ENCODE peak calls at places on chromosomes 7 and 10, in eight cellular contexts. One of them, this sample, is unnamed.

GRCh38 chr7:57308631-57309408 is 141.2 kb upstream of the ZNF716 start:
- DNase-seq in GM23338: peak
- DNase-seq in OCI-LY7: peak
- DNase-seq in HCT116: no peak
- DNase-seq in MM.1S: no peak
- DNase-seq in neural progenitor cell: no peak
- DNase-seq in hepatocyte: no peak
- DNase-seq in GM23248: no peak
- DNase-seq in this sample: no peak

GRCh38 chr10:103677486-103677885 is 177.9 kb downstream of the SH3PXD2A start:
- DNase-seq in GM23248: no peak
- DNase-seq in GM23338: no peak
- DNase-seq in OCI-LY7: no peak
- DNase-seq in hepatocyte: no peak
- DNase-seq in MM.1S: no peak
- DNase-seq in neural progenitor cell: no peak
- DNase-seq in HCT116: no peak
- DNase-seq in this sample: no peak

GRCh38 chr7:108805808-108806397 is 236.2 kb downstream of the DNAJB9 start:
- DNase-seq in MM.1S: peak
- DNase-seq in GM23248: peak
- DNase-seq in neural progenitor cell: peak
- DNase-seq in HCT116: peak
- DNase-seq in OCI-LY7: peak
- DNase-seq in hepatocyte: peak
- DNase-seq in GM23338: peak
- DNase-seq in this sample: peak

GRCh38 chr7:99953649-99954048 is 22.2 kb downstream of the AZGP1 start:
- DNase-seq in OCI-LY7: no peak
- DNase-seq in hepatocyte: no peak
- DNase-seq in GM23338: no peak
- DNase-seq in HCT116: no peak
- DNase-seq in MM.1S: no peak
- DNase-seq in neural progenitor cell: no peak
- DNase-seq in GM23248: peak
- DNase-seq in this sample: peak

GRCh38 chr10:46314046-46314445 is 27.2 kb downstream of the ANTXRL start:
- DNase-seq in OCI-LY7: no peak
- DNase-seq in MM.1S: no peak
- DNase-seq in neural progenitor cell: no peak
- DNase-seq in HCT116: no peak
- DNase-seq in GM23338: no peak
- DNase-seq in hepatocyte: no peak
- DNase-seq in GM23248: no peak
- DNase-seq in this sample: no peak

GRCh38 chr10:107914450-107915276 is 750.2 kb upstream of the SORCS1 start:
- DNase-seq in neural progenitor cell: peak
- DNase-seq in hepatocyte: peak
- DNase-seq in MM.1S: no peak
- DNase-seq in OCI-LY7: no peak
- DNase-seq in GM23338: peak
- DNase-seq in HCT116: no peak
- DNase-seq in GM23248: peak
- DNase-seq in this sample: no peak

GRCh38 chr7:104800307-104800706 is 213.7 kb upstream of the KMT2E start:
- DNase-seq in HCT116: no peak
- DNase-seq in GM23338: no peak
- DNase-seq in MM.1S: no peak
- DNase-seq in OCI-LY7: no peak
- DNase-seq in hepatocyte: no peak
- DNase-seq in GM23248: no peak
- DNase-seq in neural progenitor cell: no peak
- DNase-seq in this sample: no peak

GRCh38 chr7:50474382-50475155 is 24.4 kb upstream of the FIGNL1 start:
- DNase-seq in GM23338: no peak
- DNase-seq in neural progenitor cell: no peak
- DNase-seq in HCT116: no peak
- DNase-seq in MM.1S: no peak
- DNase-seq in OCI-LY7: no peak
- DNase-seq in hepatocyte: no peak
- DNase-seq in GM23248: no peak
- DNase-seq in this sample: no peak

GRCh38 chr7:23931633-23932032 is 221.6 kb downstream of the STK31 start:
- DNase-seq in OCI-LY7: no peak
- DNase-seq in HCT116: no peak
- DNase-seq in GM23338: no peak
- DNase-seq in hepatocyte: no peak
- DNase-seq in MM.1S: no peak
- DNase-seq in GM23248: no peak
- DNase-seq in neural progenitor cell: no peak
- DNase-seq in this sample: peak

GRCh38 chr10:12539350-12540164 is 190.2 kb downstream of the CAMK1D start:
- DNase-seq in MM.1S: no peak
- DNase-seq in GM23338: no peak
- DNase-seq in neural progenitor cell: no peak
- DNase-seq in hepatocyte: no peak
- DNase-seq in GM23248: no peak
- DNase-seq in HCT116: no peak
- DNase-seq in OCI-LY7: no peak
- DNase-seq in this sample: no peak

GRCh38 chr7:127976722-127977121 is 54.5 kb downstream of the LRRC4 start:
- DNase-seq in neural progenitor cell: peak
- DNase-seq in hepatocyte: no peak
- DNase-seq in GM23338: no peak
- DNase-seq in MM.1S: no peak
- DNase-seq in GM23248: no peak
- DNase-seq in HCT116: no peak
- DNase-seq in OCI-LY7: no peak
- DNase-seq in this sample: no peak

GRCh38 chr10:98404571-98405396 is 10.2 kb downstream of the PYROXD2 start:
- DNase-seq in GM23338: no peak
- DNase-seq in MM.1S: no peak
- DNase-seq in hepatocyte: no peak
- DNase-seq in neural progenitor cell: no peak
- DNase-seq in HCT116: no peak
- DNase-seq in GM23248: peak
- DNase-seq in OCI-LY7: no peak
- DNase-seq in this sample: peak

GRCh38 chr10:5165738-5166137 is 19.2 kb downstream of the AKR1C8 start:
- DNase-seq in GM23338: peak
- DNase-seq in hepatocyte: no peak
- DNase-seq in neural progenitor cell: peak
- DNase-seq in MM.1S: no peak
- DNase-seq in OCI-LY7: peak
- DNase-seq in HCT116: peak
- DNase-seq in GM23248: no peak
- DNase-seq in this sample: no peak

GRCh38 chr7:36881206-36881605 is 156.9 kb upstream of the AOAH start:
- DNase-seq in GM23338: no peak
- DNase-seq in OCI-LY7: no peak
- DNase-seq in neural progenitor cell: no peak
- DNase-seq in MM.1S: no peak
- DNase-seq in HCT116: no peak
- DNase-seq in hepatocyte: no peak
- DNase-seq in GM23248: no peak
- DNase-seq in this sample: no peak

GRCh38 chr10:74206727-74207126 is 55.7 kb downstream of the ADK start:
- DNase-seq in hepatocyte: no peak
- DNase-seq in GM23248: no peak
- DNase-seq in HCT116: no peak
- DNase-seq in OCI-LY7: no peak
- DNase-seq in MM.1S: no peak
- DNase-seq in GM23338: no peak
- DNase-seq in neural progenitor cell: no peak
- DNase-seq in this sample: peak

GRCh38 chr7:135159359-135160087 is 11.0 kb downstream of the CYREN start:
- DNase-seq in MM.1S: peak
- DNase-seq in GM23338: no peak
- DNase-seq in neural progenitor cell: no peak
- DNase-seq in GM23248: peak
- DNase-seq in OCI-LY7: no peak
- DNase-seq in HCT116: no peak
- DNase-seq in hepatocyte: no peak
- DNase-seq in this sample: no peak

GRCh38 chr7:3518546-3518945 is 217.5 kb downstream of the SDK1 start:
- DNase-seq in GM23338: no peak
- DNase-seq in neural progenitor cell: no peak
- DNase-seq in GM23248: no peak
- DNase-seq in MM.1S: no peak
- DNase-seq in OCI-LY7: no peak
- DNase-seq in HCT116: no peak
- DNase-seq in hepatocyte: no peak
- DNase-seq in this sample: no peak

DNA sequence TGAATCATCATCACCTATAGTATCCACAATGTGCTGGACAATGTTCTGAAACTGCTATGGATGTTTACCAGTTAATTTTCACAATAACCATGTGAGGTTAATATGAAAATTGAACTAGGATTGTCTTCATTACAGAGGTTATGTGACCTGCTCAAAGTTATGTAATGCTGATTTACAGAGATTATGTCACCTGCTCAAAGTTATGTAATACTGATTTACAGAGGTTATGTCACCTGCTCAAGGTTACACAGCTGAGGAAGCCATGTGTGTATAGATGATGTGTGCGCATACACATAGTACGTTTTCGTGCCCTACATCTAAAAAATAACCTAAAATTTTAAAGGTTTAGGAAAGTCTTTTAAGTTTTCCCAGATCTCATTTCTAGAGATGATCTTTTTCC is 298.0 kb downstream of the CDK14 start:
- DNase-seq in GM23338: no peak
- DNase-seq in HCT116: no peak
- DNase-seq in neural progenitor cell: no peak
- DNase-seq in OCI-LY7: no peak
- DNase-seq in MM.1S: no peak
- DNase-seq in GM23248: no peak
- DNase-seq in hepatocyte: no peak
- DNase-seq in this sample: no peak
- H3K4me2 ChIP-seq in GM23338: no peak
- H3K4me2 ChIP-seq in HCT116: no peak
- H3K4me2 ChIP-seq in neural progenitor cell: no peak
- H3K4me2 ChIP-seq in OCI-LY7: no peak
- H3K4me2 ChIP-seq in MM.1S: no peak
- H3K4me2 ChIP-seq in GM23248: no peak
- H3K4me2 ChIP-seq in hepatocyte: no peak
- H3K4me2 ChIP-seq in this sample: no peak

GRCh38 chr10:61039868-61040267 is 95.9 kb upstream of the RHOBTB1 start:
- DNase-seq in neural progenitor cell: no peak
- DNase-seq in MM.1S: no peak
- DNase-seq in hepatocyte: no peak
- DNase-seq in GM23248: no peak
- DNase-seq in HCT116: no peak
- DNase-seq in GM23338: no peak
- DNase-seq in OCI-LY7: no peak
- DNase-seq in this sample: no peak
- H2AFZ ChIP-seq in neural progenitor cell: no peak
- H2AFZ ChIP-seq in MM.1S: no peak
- H2AFZ ChIP-seq in hepatocyte: no peak
- H2AFZ ChIP-seq in GM23248: no peak
- H2AFZ ChIP-seq in HCT116: no peak
- H2AFZ ChIP-seq in GM23338: no peak
- H2AFZ ChIP-seq in OCI-LY7: no peak
- H2AFZ ChIP-seq in this sample: no peak

GRCh38 chr10:131926253-131926652 is 25.4 kb downstream of the PPP2R2D start:
- DNase-seq in OCI-LY7: no peak
- DNase-seq in GM23248: no peak
- DNase-seq in HCT116: no peak
- DNase-seq in MM.1S: no peak
- DNase-seq in GM23338: no peak
- DNase-seq in hepatocyte: no peak
- DNase-seq in neural progenitor cell: no peak
- DNase-seq in this sample: no peak

GRCh38 chr10:131929122-131929845 is 28.5 kb downstream of the PPP2R2D start:
- DNase-seq in MM.1S: no peak
- DNase-seq in neural progenitor cell: peak
- DNase-seq in GM23338: peak
- DNase-seq in GM23248: no peak
- DNase-seq in hepatocyte: no peak
- DNase-seq in HCT116: no peak
- DNase-seq in OCI-LY7: no peak
- DNase-seq in this sample: no peak

GRCh38 chr10:131930150-131930549 is 29.3 kb downstream of the PPP2R2D start:
- DNase-seq in MM.1S: no peak
- DNase-seq in HCT116: no peak
- DNase-seq in hepatocyte: no peak
- DNase-seq in GM23338: no peak
- DNase-seq in neural progenitor cell: no peak
- DNase-seq in OCI-LY7: no peak
- DNase-seq in GM23248: no peak
- DNase-seq in this sample: no peak

GRCh38 chr10:131926743-131927595 is 26.2 kb downstream of the PPP2R2D start:
- DNase-seq in MM.1S: no peak
- DNase-seq in OCI-LY7: no peak
- DNase-seq in hepatocyte: no peak
- DNase-seq in HCT116: no peak
- DNase-seq in GM23338: no peak
- DNase-seq in GM23248: no peak
- DNase-seq in neural progenitor cell: no peak
- DNase-seq in this sample: no peak

DNA sequence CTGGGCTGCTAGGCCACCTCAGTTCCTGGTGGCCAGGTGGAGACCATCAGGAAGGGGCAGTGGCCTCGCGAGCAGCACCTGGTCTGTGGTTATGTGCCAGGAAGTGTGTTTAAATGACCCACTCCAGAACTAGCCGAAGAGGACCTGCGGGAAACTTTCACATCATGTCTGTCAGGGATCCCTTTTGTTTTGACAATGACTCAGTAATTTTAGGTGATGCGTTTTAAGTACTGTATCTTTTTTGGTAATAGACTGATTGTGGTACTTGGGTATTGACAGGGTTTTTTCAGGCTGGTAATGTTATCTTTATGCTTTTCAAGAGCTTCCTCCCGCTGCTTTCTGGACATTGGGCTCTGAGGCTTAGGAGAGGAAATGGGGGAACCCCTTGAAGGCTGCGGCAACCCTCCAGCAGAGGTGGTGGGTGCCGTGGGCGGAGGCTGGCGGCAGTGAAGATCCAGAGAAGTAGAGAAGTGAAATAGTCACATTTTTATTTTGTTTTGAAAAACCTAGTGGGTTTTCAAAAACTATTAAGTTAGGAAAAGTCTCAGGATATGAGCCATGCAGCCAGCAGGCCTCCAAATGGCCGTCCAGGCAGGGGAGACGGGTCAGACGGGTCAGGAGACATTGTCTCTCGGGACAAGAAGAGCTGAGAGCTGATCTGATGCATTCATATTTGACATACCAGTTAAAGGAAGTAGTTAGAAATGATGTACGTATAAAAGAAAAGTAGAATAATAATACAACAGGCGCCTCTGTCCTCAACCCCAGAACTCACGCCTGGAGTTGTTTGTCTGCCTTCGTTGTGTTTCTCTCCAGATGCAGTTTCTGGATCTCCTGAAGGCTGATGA is 27.7 kb downstream of the PPP2R2D start:
- DNase-seq in neural progenitor cell: no peak
- DNase-seq in hepatocyte: no peak
- DNase-seq in HCT116: no peak
- DNase-seq in GM23338: no peak
- DNase-seq in OCI-LY7: no peak
- DNase-seq in GM23248: no peak
- DNase-seq in MM.1S: no peak
- DNase-seq in this sample: no peak
- TF ChIP-seq EZH2phosphoT487 in neural progenitor cell: no peak
- TF ChIP-seq EZH2phosphoT487 in hepatocyte: no peak
- TF ChIP-seq EZH2phosphoT487 in HCT116: no peak
- TF ChIP-seq EZH2phosphoT487 in GM23338: no peak
- TF ChIP-seq EZH2phosphoT487 in OCI-LY7: no peak
- TF ChIP-seq EZH2phosphoT487 in GM23248: no peak
- TF ChIP-seq EZH2phosphoT487 in MM.1S: no peak
- TF ChIP-seq EZH2phosphoT487 in this sample: no peak

GRCh38 chr7:136741941-136742340 is 126.5 kb upstream of the CHRM2 start:
- DNase-seq in HCT116: no peak
- DNase-seq in MM.1S: no peak
- DNase-seq in GM23248: peak
- DNase-seq in GM23338: no peak
- DNase-seq in neural progenitor cell: no peak
- DNase-seq in hepatocyte: no peak
- DNase-seq in OCI-LY7: no peak
- DNase-seq in this sample: peak
- H3K4me2 ChIP-seq in HCT116: no peak
- H3K4me2 ChIP-seq in MM.1S: no peak
- H3K4me2 ChIP-seq in GM23248: no peak
- H3K4me2 ChIP-seq in GM23338: no peak
- H3K4me2 ChIP-seq in neural progenitor cell: no peak
- H3K4me2 ChIP-seq in hepatocyte: no peak
- H3K4me2 ChIP-seq in OCI-LY7: no peak
- H3K4me2 ChIP-seq in this sample: no peak

This sample was measured in PC-3.